ENCODE peak calls at places on chromosomes 1 and 21, in seven cellular contexts. K is activated CD4-positive, alpha-beta T cell treated with anti-CD3 and anti-CD28 coated beads for 48 hours; W is activated gamma-delta T cell; Z is central memory CD4-positive, alpha-beta T cell; P is iris pigment epithelial cell; B is GM19239; M is endothelial cell. J is an unnamed sample.

GRCh38 chr1:220528679-220529529 is 968 bp downstream of the MARK1 start:
- DNase-seq in K (no peak), W (no peak), Z (no peak), P (no peak), B (no peak), M (peak), J (peak)

GRCh38 chr1:31807273-31808048 is 8.4 kb downstream of the SPOCD1 start:
- DNase-seq in K (no peak), W (no peak), Z (no peak), P (no peak), B (no peak), M (no peak), J (no peak)

GRCh38 chr1:1253972-1254666 is 7.6 kb upstream of the C1QTNF12 start:
- DNase-seq in K (no peak), W (no peak), Z (no peak), P (no peak), B (no peak), M (no peak), J (no peak)

GRCh38 chr21:32826317-32827167 is 55.0 kb upstream of the PAXBP1 start:
- DNase-seq in K (peak), W (no peak), Z (peak), P (peak), B (peak), M (peak), J (peak)

GRCh38 chr1:61278966-61279365 is 196.6 kb downstream of the NFIA start:
- DNase-seq in K (no peak), W (no peak), Z (no peak), P (no peak), B (no peak), M (no peak), J (no peak)

GRCh38 chr1:201501812-201502510 is 5.0 kb downstream of the CSRP1 start:
- DNase-seq in K (no peak), W (no peak), Z (no peak), P (no peak), B (no peak), M (no peak), J (no peak)

GRCh38 chr1:154236855-154237254 is 16.1 kb downstream of the UBAP2L start:
- DNase-seq in K (no peak), W (no peak), Z (no peak), P (no peak), B (no peak), M (no peak), J (no peak)

GRCh38 chr1:44553771-44554170 is 120.5 kb downstream of the TMEM53 start:
- DNase-seq in K (no peak), W (no peak), Z (no peak), P (peak), B (no peak), M (no peak), J (peak)

GRCh38 chr1:160945079-160945478 is 9.5 kb downstream of the ITLN2 start:
- DNase-seq in K (no peak), W (no peak), Z (no peak), P (no peak), B (no peak), M (no peak), J (no peak)

GRCh38 chr1:3482590-3482899 is 28.1 kb downstream of the ARHGEF16 start:
- DNase-seq in K (peak), W (no peak), Z (no peak), P (no peak), B (peak), M (no peak), J (no peak)

GRCh38 chr1:219781491-219781890 is 146.9 kb downstream of the SLC30A10 start:
- DNase-seq in K (no peak), W (no peak), Z (no peak), P (no peak), B (no peak), M (no peak), J (peak)

GRCh38 chr1:2950926-2951305 is 70.4 kb upstream of the ACTRT2 start:
- DNase-seq in K (no peak), W (no peak), Z (no peak), P (no peak), B (no peak), M (no peak), J (no peak)

GRCh38 chr1:235176486-235176885 is 15.4 kb upstream of the RBM34 start:
- DNase-seq in K (no peak), W (no peak), Z (no peak), P (no peak), B (no peak), M (no peak), J (no peak)

GRCh38 chr1:225996946-225997545 is 2.1 kb downstream of the SDE2 start:
- DNase-seq in K (no peak), W (no peak), Z (no peak), P (peak), B (no peak), M (no peak), J (no peak)

GRCh38 chr1:44651069-44651468 is 23.2 kb downstream of the TMEM53 start:
- DNase-seq in K (no peak), W (no peak), Z (no peak), P (no peak), B (no peak), M (no peak), J (no peak)

GRCh38 chr21:39556176-39556575 is 56.6 kb upstream of the B3GALT5 start:
- DNase-seq in K (no peak), W (no peak), Z (no peak), P (no peak), B (no peak), M (no peak), J (peak)

GRCh38 chr1:56436338-56436695 is 143.0 kb downstream of the PLPP3 start:
- DNase-seq in K (no peak), W (no peak), Z (no peak), P (no peak), B (no peak), M (no peak), J (peak)

GRCh38 chr1:228734881-228735801 is at the start of gene RHOU:
- DNase-seq in K (peak), W (peak), Z (peak), P (peak), B (peak), M (peak), J (peak)

GRCh38 chr1:223133824-223134435 is 9.1 kb downstream of the TLR5 start:
- DNase-seq in K (peak), W (peak), Z (peak), P (peak), B (peak), M (peak), J (peak)

GRCh38 chr1:192147626-192148025 is 10.6 kb upstream of the RGS18 start:
- DNase-seq in K (no peak), W (no peak), Z (no peak), P (no peak), B (no peak), M (no peak), J (no peak)

GRCh38 chr1:213399695-213400094 is 348.7 kb downstream of the RPS6KC1 start:
- DNase-seq in K (no peak), W (no peak), Z (no peak), P (no peak), B (no peak), M (no peak), J (peak)

GRCh38 chr1:17686258-17686657 is 68.9 kb upstream of the ACTL8 start:
- DNase-seq in K (no peak), W (no peak), Z (no peak), P (no peak), B (no peak), M (no peak), J (no peak)

GRCh38 chr21:29230541-29231275 is 68.0 kb upstream of the BACH1 start:
- DNase-seq in K (no peak), W (no peak), Z (no peak), P (peak), B (no peak), M (no peak), J (no peak)

J was measured in mesendoderm.